ENCODE peak calls at places on chromosomes 6 and 20, in nine cellular contexts. X is fibroblast of lung, W is IMR-90, R is neural progenitor cell, E is astrocyte, Y is H9, A is colonic mucosa, O is GM12878, I is keratinocyte. D is an unnamed sample. For H3K4me1, the result is how much of the 10 kb centered on the place peaks cover.

GRCh38 chr6:37303891-37304503 is 46.1 kb upstream of the TMEM217 start:
- DNase-seq in X (peak), W (peak), R (peak), E (peak), Y (no peak), A (no peak), O (no peak), I (no peak), D (no peak)

GRCh38 chr20:52190437-52191131 is 995 bp downstream of the ZFP64 start:
- DNase-seq in X (peak), W (peak), R (peak), E (no peak), Y (peak), A (peak), O (no peak), I (no peak), D (peak)

GRCh38 chr20:44370639-44371218 is 15.2 kb downstream of the HNF4A start:
- DNase-seq in X (no peak), W (no peak), R (no peak), E (no peak), Y (peak), A (peak), O (no peak), I (no peak), D (peak)

GRCh38 chr20:54668271-54669053 is 193.1 kb downstream of the DOK5 start:
- DNase-seq in X (peak), W (peak), R (peak), E (no peak), Y (peak), A (no peak), O (no peak), I (no peak), D (peak)

GRCh38 chr20:13430346-13431002 is 208.3 kb downstream of the TASP1 start:
- DNase-seq in X (no peak), W (peak), R (no peak), E (peak), Y (no peak), A (no peak), O (peak), I (no peak), D (no peak)

GRCh38 chr6:110063864-110064263 is 85.8 kb downstream of the GPR6 start:
- DNase-seq in X (no peak), W (no peak), R (no peak), E (no peak), Y (no peak), A (no peak), O (no peak), I (no peak), D (no peak)

GRCh38 chr6:105606871-105607421 is 204.1 kb upstream of the PREP start:
- DNase-seq in X (no peak), W (no peak), R (no peak), E (no peak), Y (no peak), A (no peak), O (no peak), I (no peak), D (no peak)

GRCh38 chr6:139364302-139364981 is 10.0 kb downstream of the CITED2 start:
- DNase-seq in X (peak), W (peak), R (peak), E (peak), Y (no peak), A (no peak), O (peak), I (no peak), D (no peak)

GRCh38 chr6:100281471-100281878 is 183.2 kb downstream of the SIM1 start:
- DNase-seq in X (no peak), W (no peak), R (peak), E (no peak), Y (peak), A (no peak), O (no peak), I (no peak), D (peak)

GRCh38 chr6:3195695-3196497 is 31.6 kb downstream of the TUBB2B start:
- DNase-seq in X (no peak), W (no peak), R (peak), E (no peak), Y (peak), A (no peak), O (no peak), I (no peak), D (peak)

GRCh38 chr6:144899161-144899560 is 614.0 kb downstream of the UTRN start:
- DNase-seq in X (peak), W (peak), R (no peak), E (peak), Y (no peak), A (no peak), O (no peak), I (no peak), D (no peak)

GRCh38 chr6:31197559-31198305 is 27.2 kb upstream of the POU5F1 start:
- DNase-seq in X (peak), W (peak), R (peak), E (peak), Y (peak), A (peak), O (peak), I (no peak), D (peak)

GRCh38 chr20:9926476-9926875 is 87.6 kb upstream of the PAK5 start:
- DNase-seq in X (no peak), W (no peak), R (no peak), E (no peak), Y (no peak), A (no peak), O (no peak), I (no peak), D (no peak)

GRCh38 chr6:11356404-11357155 is 124.1 kb upstream of the NEDD9 start:
- DNase-seq in X (no peak), W (no peak), R (no peak), E (no peak), Y (no peak), A (peak), O (no peak), I (no peak), D (peak)

GRCh38 chr6:74731204-74731603 is 474.6 kb downstream of the COL12A1 start:
- DNase-seq in X (peak), W (peak), R (no peak), E (peak), Y (no peak), A (no peak), O (no peak), I (no peak), D (no peak)

GRCh38 chr6:118744261-118744941 is 93.0 kb upstream of the CEP85L start:
- DNase-seq in X (peak), W (peak), R (no peak), E (peak), Y (no peak), A (no peak), O (no peak), I (peak), D (no peak)

GRCh38 chr6:143620461-143620860 is 57.3 kb upstream of the PHACTR2 start:
- DNase-seq in X (peak), W (peak), R (no peak), E (peak), Y (no peak), A (no peak), O (no peak), I (no peak), D (no peak)

GRCh38 chr6:49462071-49462470 is 982 bp downstream of the MMUT start:
- DNase-seq in X (peak), W (peak), R (no peak), E (peak), Y (no peak), A (no peak), O (no peak), I (no peak), D (no peak)

GRCh38 chr20:58219342-58219700 is 9.1 kb downstream of the ANKRD60 start:
- DNase-seq in X (peak), W (peak), R (no peak), E (no peak), Y (no peak), A (no peak), O (no peak), I (no peak), D (no peak)

GRCh38 chr6:34717466-34717865 is 20.9 kb upstream of the ILRUN start:
- DNase-seq in X (no peak), W (no peak), R (no peak), E (no peak), Y (no peak), A (no peak), O (no peak), I (no peak), D (no peak)

GRCh38 chr6:26118999-26119398 is 31.8 kb downstream of the HFE start:
- DNase-seq in X (no peak), W (peak), R (peak), E (peak), Y (no peak), A (no peak), O (no peak), I (no peak), D (no peak)

GRCh38 chr6:50889912-50890311 is 71.2 kb downstream of the TFAP2B start:
- DNase-seq in X (no peak), W (no peak), R (peak), E (no peak), Y (no peak), A (no peak), O (no peak), I (no peak), D (no peak)

GRCh38 chr6:118509009-118509617 is 39.0 kb upstream of the PLN start:
- DNase-seq in X (peak), W (peak), R (peak), E (peak), Y (no peak), A (no peak), O (no peak), I (no peak), D (peak)

DNA sequence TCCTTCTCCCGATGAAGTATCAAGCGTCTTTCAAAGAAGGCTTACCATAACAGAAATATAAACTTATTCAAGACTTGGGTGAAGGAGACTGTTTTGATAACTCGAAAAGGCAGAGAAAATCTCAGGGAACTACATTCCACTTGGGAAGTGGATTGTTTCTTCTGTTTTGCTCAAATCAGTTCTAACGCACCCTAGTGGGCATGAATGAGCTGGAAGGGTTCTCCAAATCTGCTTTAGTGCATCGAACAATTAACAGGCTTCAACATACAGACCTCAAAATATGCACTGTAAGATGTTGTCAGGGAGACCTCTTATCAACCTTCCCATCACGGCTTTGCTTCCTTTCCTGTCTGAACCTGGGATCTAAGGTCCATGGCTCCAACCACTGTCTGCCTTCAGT is 392.5 kb downstream of the CD83 start:
- DNase-seq in X (no peak), W (no peak), R (no peak), E (no peak), Y (no peak), A (no peak), O (no peak), I (no peak), D (no peak)
- TF ChIP-seq CTCF in X (peak), W (peak), R (no peak), E (no peak), Y (peak), A (no peak), O (peak), I (no peak), D (peak)

GRCh38 chr6:160161647-160161986 is 40.0 kb downstream of the SLC22A1 start:
- DNase-seq in X (no peak), W (no peak), R (no peak), E (no peak), Y (peak), A (no peak), O (no peak), I (no peak), D (peak)

GRCh38 chr6:160162167-160162566 is 40.6 kb downstream of the SLC22A1 start:
- DNase-seq in X (no peak), W (no peak), R (no peak), E (no peak), Y (no peak), A (no peak), O (no peak), I (no peak), D (no peak)

GRCh38 chr6:160160929-160161646 is 39.5 kb downstream of the SLC22A1 start:
- DNase-seq in X (no peak), W (no peak), R (no peak), E (no peak), Y (no peak), A (no peak), O (no peak), I (no peak), D (no peak)

GRCh38 chr6:160163425-160163824 is 41.8 kb downstream of the SLC22A1 start:
- DNase-seq in X (no peak), W (no peak), R (no peak), E (no peak), Y (no peak), A (no peak), O (no peak), I (no peak), D (no peak)

GRCh38 chr6:160163912-160164311 is 42.3 kb downstream of the SLC22A1 start:
- DNase-seq in X (no peak), W (no peak), R (no peak), E (no peak), Y (no peak), A (no peak), O (no peak), I (no peak), D (no peak)
- H3K4me1 ChIP-seq in X (under half), W (under half), R (under half), E (under half), Y (under half), A (under half), O (under half), I (under half), D (under half)

GRCh38 chr20:49747707-49748524 is 34.2 kb upstream of the B4GALT5 start:
- DNase-seq in X (peak), W (peak), R (no peak), E (peak), Y (no peak), A (peak), O (no peak), I (no peak), D (peak)

GRCh38 chr20:49750611-49751396 is 37.1 kb upstream of the B4GALT5 start:
- DNase-seq in X (no peak), W (no peak), R (no peak), E (no peak), Y (no peak), A (no peak), O (peak), I (no peak), D (no peak)

GRCh38 chr20:49751397-49751735 is 37.7 kb upstream of the B4GALT5 start:
- DNase-seq in X (no peak), W (no peak), R (no peak), E (no peak), Y (no peak), A (no peak), O (no peak), I (no peak), D (no peak)

GRCh38 chr20:49752504-49752903 is 38.8 kb upstream of the B4GALT5 start:
- DNase-seq in X (no peak), W (no peak), R (no peak), E (no peak), Y (no peak), A (no peak), O (no peak), I (no peak), D (no peak)

GRCh38 chr20:49748525-49748838 is 34.8 kb upstream of the B4GALT5 start:
- DNase-seq in X (no peak), W (no peak), R (no peak), E (no peak), Y (no peak), A (no peak), O (no peak), I (no peak), D (no peak)
- H3K9ac ChIP-seq in X (no peak), W (no peak), R (no peak), E (no peak), Y (no peak), A (no peak), O (no peak), I (no peak), D (no peak)

GRCh38 chr20:62368629-62369507 is 1.8 kb upstream of the LAMA5 start:
- DNase-seq in X (peak), W (peak), R (peak), E (no peak), Y (peak), A (no peak), O (no peak), I (no peak), D (peak)
- TF ChIP-seq CTCF in X (peak), W (peak), R (peak), E (peak), Y (peak), A (peak), O (peak), I (peak), D (peak)

GRCh38 chr20:17326096-17326495 is 99.3 kb downstream of the PCSK2 start:
- DNase-seq in X (no peak), W (no peak), R (no peak), E (no peak), Y (no peak), A (no peak), O (no peak), I (no peak), D (no peak)

DNA sequence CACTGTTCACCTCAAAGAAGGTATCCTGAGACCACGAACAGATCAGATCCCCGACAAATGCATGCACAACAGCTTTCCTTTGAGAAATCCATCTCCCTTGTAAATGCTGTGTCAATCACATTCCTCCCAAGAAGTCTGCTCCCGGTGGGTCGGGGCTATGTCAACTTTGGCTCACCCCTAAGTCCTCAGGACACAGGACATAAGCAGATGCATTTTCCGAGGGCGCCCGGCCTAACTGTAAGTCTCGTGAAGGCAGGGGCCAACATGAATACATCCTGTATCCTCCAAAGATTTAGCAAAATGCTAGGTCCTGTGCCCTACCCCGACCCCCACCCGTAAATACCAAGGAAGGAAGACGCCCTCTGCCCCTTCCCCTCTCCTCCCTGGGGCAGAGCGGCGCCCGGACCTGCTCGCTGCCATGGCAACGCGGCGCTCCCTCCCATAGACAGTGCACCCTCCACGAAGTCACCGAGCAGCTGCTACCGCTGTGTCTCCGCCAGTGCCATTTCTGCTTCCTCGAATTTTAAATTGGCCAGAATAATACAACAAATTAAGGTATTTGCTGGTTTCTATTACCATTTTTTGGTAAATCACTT is 100.4 kb downstream of the PCSK2 start:
- DNase-seq in X (no peak), W (no peak), R (peak), E (no peak), Y (no peak), A (no peak), O (no peak), I (no peak), D (no peak)
- H3K4me1 ChIP-seq in X (under half), W (under half), R (under half), E (under half), Y (under half), A (under half), O (under half), I (under half), D (under half)

D was measured in endodermal cell.